ENCODE peak calls at places on chromosomes 11 and 22, in four cellular contexts. C, B, N and U are unnamed samples.

GRCh38 chr11:123238297-123238696 is 43.2 kb upstream of the CLMP start:
- DNase-seq in C (no peak), N (peak; percentile 94), B (no peak), U (no peak)

GRCh38 chr22:19385221-19385906 is 46.2 kb downstream of the HIRA start:
- DNase-seq in C (no peak), N (no peak), B (no peak), U (no peak)

GRCh38 chr11:80860632-80861031 is 1419.8 kb upstream of the TENM4 start:
- DNase-seq in B (no peak), C (no peak), N (peak; percentile 40), U (no peak)

GRCh38 chr22:37205046-37205445 is 7.2 kb downstream of the SSTR3 start:
- DNase-seq in C (no peak), B (no peak), N (no peak), U (no peak)

GRCh38 chr11:66548774-66549630 is 2.3 kb downstream of the ACTN3 start:
- DNase-seq in N (no peak), B (no peak), C (no peak), U (no peak)

GRCh38 chr11:93490996-93491618 is 52.1 kb downstream of the SMCO4 start:
- DNase-seq in B (no peak), N (no peak), C (no peak), U (no peak)

GRCh38 chr22:32706149-32706548 is 95.4 kb upstream of the TIMP3 start:
- DNase-seq in N (no peak), B (peak; percentile 10), C (no peak), U (no peak)

GRCh38 chr11:128715691-128716153 is 21.9 kb downstream of the FLI1 start:
- DNase-seq in B (no peak), N (peak; percentile 90), C (no peak), U (no peak)

GRCh38 chr11:120098503-120099054 is 39.3 kb downstream of the TRIM29 start:
- DNase-seq in C (no peak), B (no peak), N (no peak), U (no peak)

GRCh38 chr11:72643547-72643946 is 30.7 kb downstream of the PDE2A start:
- DNase-seq in B (peak; percentile 60), N (peak; percentile 15), C (no peak), U (peak; percentile 18)

GRCh38 chr11:104661901-104662300 is 236.4 kb downstream of the CASP12 start:
- DNase-seq in B (no peak), C (no peak), N (no peak), U (no peak)

GRCh38 chr11:66639066-66639813 is 737 bp downstream of the RBM4 start:
- DNase-seq in N (peak; percentile 60), B (peak; percentile 31), C (no peak), U (no peak)

GRCh38 chr22:46357711-46358505 is 22.4 kb downstream of the TRMU start:
- DNase-seq in N (no peak), C (no peak), B (no peak), U (no peak)

GRCh38 chr11:103420593-103420992 is 311.4 kb downstream of the DYNC2H1 start:
- DNase-seq in B (no peak), C (peak; percentile 66), N (no peak), U (peak; percentile 12)

GRCh38 chr11:68066742-68067141 is 27.9 kb downstream of the TCIRG1 start:
- DNase-seq in C (peak; percentile 28), N (peak; percentile 37), B (no peak), U (no peak)

GRCh38 chr22:17501679-17502285 is 61.5 kb upstream of the SLC25A18 start:
- DNase-seq in C (peak; percentile 19), N (peak; percentile 85), B (peak; percentile 67), U (no peak)

GRCh38 chr11:57549983-57550382 is 12.6 kb downstream of the SMTNL1 start:
- DNase-seq in N (no peak), C (no peak), B (no peak), U (no peak)

GRCh38 chr11:33942954-33943353 is 51.1 kb upstream of the LMO2 start:
- DNase-seq in C (no peak), B (no peak), N (peak; percentile 68), U (no peak)

GRCh38 chr11:12234216-12234615 is 123.8 kb downstream of the MICAL2 start:
- DNase-seq in N (peak; percentile 36), C (no peak), B (no peak), U (no peak)

DNA sequence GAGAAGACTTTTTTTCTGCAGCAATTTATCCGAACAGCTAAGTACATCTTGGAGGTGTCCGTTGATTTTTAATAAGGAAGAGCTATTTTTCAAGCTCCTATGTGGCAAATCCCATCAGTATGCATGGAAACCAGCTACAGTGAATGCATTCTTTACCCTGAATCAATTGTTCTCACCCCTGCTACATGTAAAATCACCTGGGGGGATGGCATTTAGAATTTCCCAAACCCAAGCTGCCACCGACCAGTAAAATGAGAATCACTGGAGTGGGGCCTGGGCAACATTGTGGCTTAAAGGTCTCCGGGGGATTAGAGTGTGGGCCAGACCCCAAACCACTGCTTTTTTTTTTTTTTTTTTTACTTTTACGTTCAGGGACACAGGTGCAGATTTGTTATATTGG is 2.8 kb upstream of the ZNF195 start:
- DNase-seq in B (no peak), N (no peak), C (no peak), U (no peak)
- H3K4me3 ChIP-seq in B (no peak overlapping the region), N (peak overlapping the region; percentile 62), C (no peak overlapping the region), U (no peak overlapping the region)

GRCh38 chr11:75421902-75422247 is 11.1 kb downstream of the KLHL35 start:
- DNase-seq in C (no peak), B (no peak), N (no peak), U (no peak)
- H3K4me3 ChIP-seq in C (no peak overlapping the region), B (no peak overlapping the region), N (no peak overlapping the region), U (no peak overlapping the region)

DNA sequence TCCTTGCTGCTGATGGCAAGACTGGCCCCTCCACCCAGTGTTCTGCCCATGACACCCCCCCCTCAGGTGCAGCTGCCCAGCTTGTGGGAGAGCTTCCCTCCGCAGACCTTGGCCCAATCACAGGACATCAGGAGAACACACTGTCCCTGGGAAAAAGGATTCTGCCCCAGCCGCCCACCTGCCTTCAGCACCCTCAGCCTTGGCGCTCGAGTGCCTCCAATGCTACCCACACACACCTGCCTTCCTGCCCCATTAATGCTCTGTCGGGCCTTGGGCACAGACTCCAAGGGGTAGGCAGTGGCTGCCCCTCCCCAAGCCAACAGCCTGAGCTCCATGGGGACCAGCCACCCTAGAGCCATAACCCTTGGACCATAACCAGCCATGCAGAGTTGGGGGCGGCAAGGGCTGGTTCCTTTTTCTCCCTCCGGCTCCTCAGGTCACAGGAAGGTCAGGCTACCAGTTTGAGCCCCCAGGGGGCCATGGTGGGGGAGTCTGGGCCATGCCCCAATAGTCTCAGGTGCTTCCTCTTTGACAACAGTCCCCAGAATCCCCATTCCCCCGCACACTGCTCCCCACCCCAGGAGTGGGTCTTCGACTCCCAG is 1.3 kb upstream of the ZNF70 start:
- DNase-seq in N (no peak), B (peak; percentile 20), C (no peak), U (no peak)
- H3K4me3 ChIP-seq in N (no peak overlapping the region), B (peak overlapping the region; percentile 97), C (no peak overlapping the region), U (no peak overlapping the region)

GRCh38 chr11:77191429-77191822 is 63.4 kb downstream of the MYO7A start:
- DNase-seq in B (peak; percentile 58), C (no peak), N (no peak), U (no peak)
- H3K4me3 ChIP-seq in B (peak overlapping the region; percentile 53), C (no peak overlapping the region), N (no peak overlapping the region), U (peak overlapping the region; percentile 22)

GRCh38 chr11:35432464-35432863 is 13.1 kb upstream of the SLC1A2 start:
- DNase-seq in B (no peak), C (no peak), N (no peak), U (no peak)
- H3K4me3 ChIP-seq in B (no peak overlapping the region), C (no peak overlapping the region), N (no peak overlapping the region), U (no peak overlapping the region)

GRCh38 chr11:99535406-99535805 is 514.7 kb downstream of the CNTN5 start:
- DNase-seq in C (no peak), N (no peak), B (no peak), U (no peak)

GRCh38 chr11:99535819-99536218 is 515.1 kb downstream of the CNTN5 start:
- DNase-seq in N (no peak), B (no peak), C (no peak), U (no peak)

GRCh38 chr11:99531468-99531867 is 510.7 kb downstream of the CNTN5 start:
- DNase-seq in C (no peak), B (no peak), N (no peak), U (no peak)

GRCh38 chr11:99534812-99535211 is 514.1 kb downstream of the CNTN5 start:
- DNase-seq in C (no peak), B (no peak), N (peak; percentile 49), U (no peak)
- H3K4me3 ChIP-seq in C (no peak overlapping the region), B (no peak overlapping the region), N (no peak overlapping the region), U (no peak overlapping the region)

DNA sequence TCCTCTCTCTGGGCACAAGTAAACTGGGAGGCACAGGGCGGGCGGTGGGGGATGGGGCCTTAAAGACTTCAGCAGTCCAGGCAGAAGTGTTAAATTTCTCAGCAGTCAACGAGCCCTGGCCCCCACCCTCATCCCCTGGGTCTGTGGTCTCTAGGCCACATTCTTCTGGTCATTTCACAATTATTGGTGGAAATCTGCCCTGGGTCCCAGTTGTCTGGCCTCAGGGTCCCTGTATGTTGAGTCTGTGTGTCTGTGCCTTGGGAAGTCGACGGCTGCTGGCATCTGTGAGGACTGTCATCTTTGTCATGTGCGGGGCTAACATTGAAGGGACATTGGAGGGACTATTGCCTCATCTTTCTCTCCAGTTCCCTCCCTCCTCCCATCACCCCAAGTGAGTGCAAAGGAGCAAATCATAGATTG is 1.7 kb downstream of the TSPAN18 start:
- DNase-seq in C (no peak), B (no peak), N (no peak), U (no peak)
- H3K4me3 ChIP-seq in C (peak overlapping the region; percentile 75), B (no peak overlapping the region), N (peak overlapping the region; percentile 99), U (no peak overlapping the region)

GRCh38 chr11:122153746-122154145 is 37.7 kb upstream of the BLID start:
- DNase-seq in C (no peak), N (no peak), B (no peak), U (no peak)
- H3K4me3 ChIP-seq in C (no peak overlapping the region), N (no peak overlapping the region), B (peak overlapping the region; percentile 47), U (no peak overlapping the region)